ENCODE peak calls at places on chromosomes 6 and 20, in four cellular contexts. E is ovary, Z is uterus, F is endothelial cell of umbilical vein. J is an unnamed sample.
A peak's percentile ranks its signal among the peaks of the same experiment; 100 is the strongest.

GRCh38 chr6:170046786-170047626 is 243.9 kb downstream of the DLL1 start:
- DNase-seq in E (no peak), Z (peak; percentile 6), F (no peak), J (no peak)

GRCh38 chr20:22499475-22500174 is 84.7 kb downstream of the FOXA2 start:
- DNase-seq in E (no peak), Z (no peak), F (no peak), J (no peak)

GRCh38 chr6:163284151-163284550 is 130.4 kb upstream of the QKI start:
- DNase-seq in E (no peak), Z (no peak), F (peak; percentile 66), J (no peak)

GRCh38 chr6:18861182-18861581 is 474.0 kb downstream of the RNF144B start:
- DNase-seq in E (no peak), Z (no peak), F (no peak), J (no peak)

GRCh38 chr6:18379376-18380117 is 7.6 kb upstream of the RNF144B start:
- DNase-seq in E (no peak), Z (no peak), F (no peak), J (no peak)

GRCh38 chr6:152941746-152942145 is 41.1 kb downstream of the FBXO5 start:
- DNase-seq in E (no peak), Z (no peak), F (no peak), J (no peak)

GRCh38 chr6:104711371-104711770 is 148.3 kb downstream of the HACE1 start:
- DNase-seq in E (no peak), Z (no peak), F (peak; percentile 35), J (no peak)

GRCh38 chr6:44002071-44002590 is 125.1 kb downstream of the MRPL14 start:
- DNase-seq in E (no peak), Z (no peak), F (no peak), J (no peak)

GRCh38 chr6:40320441-40320840 is 266.7 kb downstream of the LRFN2 start:
- DNase-seq in E (no peak), Z (no peak), F (no peak), J (no peak)

GRCh38 chr6:42818878-42819277 is 37.0 kb downstream of the BICRAL start:
- DNase-seq in E (no peak), Z (no peak), F (no peak), J (no peak)

GRCh38 chr6:42819803-42820508 is 38.1 kb downstream of the BICRAL start:
- DNase-seq in E (no peak), Z (no peak), F (no peak), J (no peak)

GRCh38 chr6:42821846-42822245 is 40.0 kb downstream of the BICRAL start:
- DNase-seq in E (no peak), Z (no peak), F (no peak), J (no peak)

GRCh38 chr6:42820509-42821340 is 38.9 kb downstream of the BICRAL start:
- DNase-seq in E (no peak), Z (no peak), F (no peak), J (no peak)

GRCh38 chr6:42821341-42821668 is 39.5 kb downstream of the BICRAL start:
- DNase-seq in E (no peak), Z (no peak), F (no peak), J (no peak)
- H3K4me3 ChIP-seq in E (no peak overlapping the region), Z (peak overlapping the region; percentile 12), F (no peak overlapping the region), J (no peak overlapping the region)

GRCh38 chr6:31778999-31779885 is 2.1 kb upstream of the VWA7 start:
- DNase-seq in E (no peak), Z (no peak), F (no peak), J (no peak)
- H3K36me3 ChIP-seq in E (no peaks in the 10 kb centered on the region), Z (no peaks in the 10 kb centered on the region), F (peaks cover 3% of the 10 kb centered on the region), J (peaks cover 39% of the 10 kb centered on the region)

DNA sequence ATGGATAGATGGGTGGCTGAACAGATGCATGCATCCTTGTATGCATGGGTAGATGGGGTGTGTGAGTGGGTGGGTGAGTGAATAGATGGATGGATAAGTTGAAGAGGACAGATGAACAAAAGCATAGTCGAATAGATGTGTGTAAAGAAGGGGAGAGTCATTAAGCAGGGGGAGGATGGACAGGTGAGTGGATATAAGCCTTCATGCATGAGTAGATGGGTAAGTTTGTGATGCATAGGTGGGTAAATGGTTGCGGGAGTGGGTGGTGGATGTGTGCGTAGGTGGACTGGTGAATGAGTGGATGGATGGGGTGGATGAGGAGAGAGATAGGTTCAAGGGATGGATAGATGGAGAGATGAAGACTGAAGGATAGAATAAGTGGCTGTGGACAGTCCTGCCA is 29.6 kb downstream of the HLA-DPB1 start:
- DNase-seq in E (no peak), Z (no peak), F (no peak), J (no peak)
- TF ChIP-seq CTCF in E (no peak), Z (no peak), F (no peak), J (no peak)

DNA sequence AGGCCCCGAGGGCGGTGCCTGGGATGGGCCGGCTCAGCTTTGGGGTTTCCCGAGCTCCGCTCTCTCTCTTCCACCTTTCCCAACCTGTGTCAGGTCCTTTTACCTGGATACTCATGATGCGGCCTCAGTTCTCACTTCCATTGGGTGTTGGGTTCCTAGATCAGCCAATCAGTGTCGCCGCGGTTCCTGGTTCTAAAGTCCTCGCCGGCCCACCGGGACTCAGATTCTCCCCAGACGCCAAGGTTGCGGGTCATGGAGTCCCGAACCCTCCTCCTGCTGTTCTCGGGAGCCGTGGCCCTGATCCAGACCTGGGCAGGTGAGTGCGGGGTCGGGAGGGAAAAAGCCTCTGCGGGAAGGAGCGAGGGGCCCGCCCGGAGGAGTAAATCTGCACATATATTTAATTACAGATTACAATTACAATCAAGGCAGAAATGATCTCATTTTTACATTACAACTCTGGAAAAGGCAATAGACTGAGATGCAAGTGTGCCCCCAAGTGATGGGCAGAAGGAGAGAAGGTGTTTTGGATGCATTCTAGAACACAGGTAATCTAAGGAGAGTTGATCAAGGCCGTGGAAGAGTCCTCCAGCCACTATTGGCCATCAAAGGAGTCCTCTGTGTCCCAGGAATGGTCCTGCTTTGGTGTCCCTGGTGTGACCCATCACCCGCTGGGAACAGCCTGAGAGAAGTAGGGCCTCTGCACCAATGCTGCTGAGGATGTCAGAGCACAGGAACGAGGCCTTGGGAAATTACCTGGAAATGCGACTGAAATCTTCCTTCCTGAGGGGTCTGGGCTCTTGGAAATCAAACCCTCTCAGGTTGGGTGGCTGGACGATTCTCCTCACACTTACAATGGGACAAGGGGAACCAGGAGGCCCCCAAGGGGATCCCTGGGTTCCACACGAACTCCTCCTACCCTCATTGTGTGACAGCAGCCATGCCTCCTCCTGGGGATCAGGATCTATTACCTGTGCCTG is 34.7 kb upstream of the MICB start:
- DNase-seq in E (peak; percentile 90), Z (peak; percentile 87), F (peak; percentile 86), J (peak; percentile 86)
- H3K4me3 ChIP-seq in E (peak overlapping the region; percentile 25), Z (peak overlapping the region; percentile 40), F (no peak overlapping the region), J (peak overlapping the region; percentile 97)

DNA sequence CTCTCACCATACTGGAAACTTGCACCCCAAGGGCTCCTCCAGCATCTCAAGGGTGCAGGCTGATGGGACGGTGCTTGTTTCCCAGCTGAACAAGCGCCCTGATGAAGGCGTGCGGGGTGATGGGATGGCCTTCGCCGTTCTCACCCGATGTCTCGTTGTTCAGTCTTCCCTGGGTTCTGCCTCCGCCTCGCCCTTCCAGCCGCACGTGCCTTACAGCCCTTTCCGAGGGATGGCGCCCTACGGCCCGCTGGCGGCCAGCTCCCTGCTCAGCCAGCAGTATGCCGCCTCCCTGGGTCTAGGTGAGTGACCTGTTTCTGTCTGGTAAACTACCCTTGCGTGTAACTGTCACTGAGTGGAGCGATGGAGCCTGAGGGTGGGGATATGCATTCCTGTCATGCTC is 3.9 kb downstream of the LSM14B start:
- DNase-seq in E (no peak), Z (no peak), F (no peak), J (no peak)
- H3K36me3 ChIP-seq in E (no peaks in the 10 kb centered on the region), Z (no peaks in the 10 kb centered on the region), F (peaks cover 9% of the 10 kb centered on the region), J (peaks cover 28% of the 10 kb centered on the region)

J was measured in GM06990.